ENCODE peak calls at places on chromosomes 3 and 15, in six cellular contexts. P is astrocyte, K is psoas muscle, M is fibroblast of the aortic adventitia, J is dorsolateral prefrontal cortex, D is kidney. B is an unnamed sample.

GRCh38 chr3:63352008-63352279 is 73.8 kb downstream of the SYNPR start:
- DNase-seq in P (no peak), K (no peak), M (no peak), J (no peak), D (no peak), B (no peak)

GRCh38 chr3:142117452-142117851 is 31.9 kb downstream of the TFDP2 start:
- DNase-seq in P (no peak), K (no peak), M (no peak), J (no peak), D (no peak), B (no peak)

GRCh38 chr3:177610677-177611654 is 413.7 kb upstream of the TBL1XR1 start:
- DNase-seq in P (peak), K (no peak), M (no peak), J (no peak), D (no peak), B (no peak)

GRCh38 chr3:194386066-194386465 is 13.0 kb downstream of the GP5 start:
- DNase-seq in P (no peak), K (no peak), M (no peak), J (no peak), D (no peak), B (no peak)

GRCh38 chr15:74788716-74789151 is 6.9 kb downstream of the CSK start:
- DNase-seq in P (no peak), K (no peak), M (no peak), J (no peak), D (peak), B (no peak)

GRCh38 chr3:35793668-35794067 is 154.3 kb downstream of the ARPP21 start:
- DNase-seq in P (no peak), K (no peak), M (no peak), J (no peak), D (no peak), B (no peak)

GRCh38 chr3:107421170-107421792 is 44.0 kb downstream of the CCDC54 start:
- DNase-seq in P (peak), K (no peak), M (peak), J (no peak), D (no peak), B (no peak)

GRCh38 chr3:54514416-54514815 is 392.1 kb downstream of the CACNA2D3 start:
- DNase-seq in P (no peak), K (no peak), M (no peak), J (no peak), D (no peak), B (no peak)

GRCh38 chr3:42653560-42654330 is at the start of gene ZBTB47:
- DNase-seq in P (no peak), K (peak), M (peak), J (peak), D (peak), B (no peak)

GRCh38 chr15:81270781-81271491 is 53.0 kb downstream of the STARD5 start:
- DNase-seq in P (peak), K (no peak), M (peak), J (no peak), D (no peak), B (no peak)

GRCh38 chr3:184805351-184806038 is 6.5 kb upstream of the VPS8 start:
- DNase-seq in P (no peak), K (no peak), M (peak), J (no peak), D (no peak), B (no peak)

DNA sequence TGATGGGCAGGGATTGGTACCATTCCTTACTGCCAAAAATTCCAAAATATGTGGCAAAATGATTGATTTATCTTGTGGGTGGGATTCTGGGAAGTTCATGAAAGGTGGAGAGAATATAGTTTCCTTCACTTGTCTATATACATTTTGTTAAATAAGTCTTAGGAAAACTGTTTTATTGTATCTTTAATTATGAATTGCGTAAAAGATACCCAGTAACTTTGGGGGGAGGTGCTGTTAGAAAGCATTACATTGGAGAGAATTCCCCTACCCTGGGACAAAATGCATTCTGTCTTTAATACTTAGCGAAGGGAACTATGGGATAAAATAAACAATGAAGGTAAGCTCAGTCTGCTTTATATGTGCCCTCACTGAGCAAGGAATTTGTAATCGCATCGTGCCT is 4.6 kb downstream of the SETD5 start:
- DNase-seq in P (no peak), K (no peak), M (no peak), J (no peak), D (no peak), B (no peak)
- H3K4me3 ChIP-seq in P (peak), K (peak), M (peak), J (no peak), D (no peak), B (no peak)

GRCh38 chr3:14319654-14320182 is 82.7 kb upstream of the SLC6A6 start:
- DNase-seq in P (peak), K (no peak), M (peak), J (no peak), D (no peak), B (peak)
- H3K4me3 ChIP-seq in P (no peak), K (no peak), M (no peak), J (no peak), D (no peak), B (no peak)

DNA sequence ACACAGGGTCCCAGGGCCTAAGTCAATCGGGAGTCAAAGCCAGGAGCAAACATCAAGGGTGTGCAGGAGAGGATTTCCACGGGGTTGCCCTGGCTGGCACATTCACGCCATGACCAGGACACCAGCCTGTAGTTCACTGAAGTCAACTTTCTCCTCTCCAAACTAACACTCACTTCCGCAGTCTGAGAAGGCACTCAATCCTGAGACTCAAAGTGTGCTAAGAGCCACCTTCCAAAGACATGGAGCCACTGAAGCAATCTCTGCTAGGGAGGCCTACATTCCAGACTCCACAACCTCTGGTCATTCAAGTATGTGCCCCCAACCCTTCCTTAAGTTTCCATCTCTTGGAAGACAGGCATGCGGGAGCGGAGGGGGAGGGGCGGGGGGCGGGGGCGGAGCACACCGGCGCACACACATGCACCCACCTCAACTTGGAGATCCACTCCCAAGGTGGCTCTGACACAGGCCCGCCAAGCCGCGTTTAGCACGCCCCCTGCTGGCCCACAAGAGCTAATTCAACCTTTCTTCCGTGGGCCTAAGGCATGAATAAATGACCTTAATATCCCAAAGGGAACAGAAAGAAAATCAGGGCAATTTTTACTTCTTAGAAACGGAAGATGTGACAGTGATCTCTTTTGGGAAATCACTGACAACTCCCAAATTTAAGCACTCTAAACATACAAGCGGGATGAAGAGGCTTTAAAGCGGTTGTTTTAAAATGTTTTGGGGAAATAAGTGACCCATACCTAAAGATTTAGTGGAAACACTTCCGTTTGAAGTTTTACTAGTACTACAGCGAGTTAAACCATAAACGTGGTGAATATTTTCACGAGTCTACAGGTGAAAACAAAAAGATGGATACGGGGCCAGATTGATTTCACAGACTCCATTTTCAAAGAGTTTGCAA is 162.5 kb upstream of the CHRNA7 start:
- DNase-seq in P (peak), K (peak), M (peak), J (peak), D (no peak), B (peak)
- H3K4me3 ChIP-seq in P (no peak), K (no peak), M (no peak), J (peak), D (no peak), B (no peak)

GRCh38 chr3:126147932-126148683 is 32.3 kb downstream of the ALDH1L1 start:
- DNase-seq in P (no peak), K (no peak), M (no peak), J (no peak), D (peak), B (no peak)
- H3K4me3 ChIP-seq in P (no peak), K (no peak), M (no peak), J (no peak), D (no peak), B (no peak)

GRCh38 chr15:80179966-80180365 is 27.2 kb downstream of the FAH start:
- DNase-seq in P (no peak), K (no peak), M (no peak), J (no peak), D (no peak), B (no peak)
- H3K4me3 ChIP-seq in P (no peak), K (no peak), M (no peak), J (no peak), D (no peak), B (no peak)

B was measured in iPS DF 6.9.